ENCODE peak calls at places on chromosomes 1 and 21, in ten cellular contexts. H, D, U, N, X, P, V, T, Z and I are unnamed samples.

GRCh38 chr1:30103708-30104107 is 619.7 kb downstream of the MATN1 start:
- DNase-seq in H (no peak), T (no peak), U (no peak), V (no peak), D (no peak), X (no peak), P (no peak), Z (no peak), N (no peak), I (no peak)

GRCh38 chr1:4527819-4528218 is 126.6 kb upstream of the AJAP1 start:
- DNase-seq in D (no peak), P (no peak), V (no peak), Z (no peak), X (no peak), H (no peak), T (no peak), U (no peak), N (no peak), I (no peak)

GRCh38 chr1:219621047-219621786 is 8.3 kb upstream of the ZC3H11B start:
- DNase-seq in N (no peak), H (no peak), X (no peak), V (no peak), D (no peak), T (no peak), U (no peak), Z (peak), P (no peak), I (no peak)

GRCh38 chr1:205774277-205775014 is 836 bp downstream of the RAB29 start:
- DNase-seq in T (no peak), V (no peak), N (no peak), D (no peak), X (no peak), Z (peak), U (no peak), P (no peak), H (peak), I (peak)

GRCh38 chr1:225977937-225978748 is 21.0 kb downstream of the SDE2 start:
- DNase-seq in H (no peak), D (no peak), P (no peak), Z (no peak), V (no peak), U (no peak), X (no peak), T (peak), N (no peak), I (no peak)

GRCh38 chr1:166197141-166197540 is 30.3 kb upstream of the FAM78B start:
- DNase-seq in U (no peak), P (no peak), Z (no peak), N (peak), V (no peak), H (no peak), T (no peak), D (no peak), X (no peak), I (no peak)

GRCh38 chr1:110425611-110426152 is 18.2 kb upstream of the LAMTOR5 start:
- DNase-seq in Z (no peak), T (peak), H (no peak), U (no peak), X (no peak), V (no peak), N (no peak), D (no peak), P (peak), I (no peak)

GRCh38 chr21:39110431-39110830 is 72.8 kb downstream of the PSMG1 start:
- DNase-seq in T (no peak), Z (no peak), D (no peak), V (no peak), X (no peak), H (no peak), P (no peak), N (no peak), U (no peak), I (no peak)

GRCh38 chr1:70382682-70383081 is 28.2 kb upstream of the ANKRD13C start:
- DNase-seq in V (no peak), D (no peak), N (no peak), U (no peak), T (no peak), X (no peak), P (no peak), Z (no peak), H (no peak), I (no peak)

GRCh38 chr1:232591344-232591743 is 38.6 kb downstream of the SIPA1L2 start:
- DNase-seq in D (no peak), H (no peak), V (no peak), T (no peak), P (no peak), N (peak), Z (no peak), U (no peak), X (no peak), I (no peak)

GRCh38 chr1:94044290-94044790 is 76.6 kb downstream of the ABCA4 start:
- DNase-seq in P (no peak), N (no peak), U (peak), Z (peak), D (no peak), H (peak), V (peak), T (no peak), X (no peak), I (peak)

GRCh38 chr1:162385702-162386101 is 4.2 kb downstream of the C1orf226 start:
- DNase-seq in U (no peak), N (no peak), V (no peak), H (no peak), D (no peak), P (peak), X (no peak), Z (no peak), T (no peak), I (no peak)

GRCh38 chr1:30877205-30877912 is 31.2 kb downstream of the SDC3 start:
- DNase-seq in U (peak), Z (no peak), X (no peak), N (no peak), V (no peak), H (no peak), P (no peak), T (peak), D (no peak), I (peak)

GRCh38 chr1:106439475-106439874 is 617.0 kb upstream of the PRMT6 start:
- DNase-seq in H (no peak), U (no peak), D (no peak), P (no peak), X (no peak), N (no peak), Z (no peak), V (no peak), T (no peak), I (no peak)

GRCh38 chr1:240987928-240988327 is 369.1 kb downstream of the RGS7 start:
- DNase-seq in X (no peak), V (no peak), U (no peak), T (no peak), P (no peak), Z (no peak), H (no peak), D (no peak), N (no peak), I (no peak)

GRCh38 chr1:200802865-200803512 is 64.3 kb downstream of the CAMSAP2 start:
- DNase-seq in D (peak), U (peak), P (peak), T (peak), Z (peak), H (peak), N (peak), V (peak), X (peak), I (peak)

GRCh38 chr1:194076646-194077045 is 890.2 kb upstream of the B3GALT2 start:
- DNase-seq in P (no peak), H (no peak), V (no peak), T (no peak), U (no peak), Z (no peak), D (no peak), N (no peak), X (no peak), I (no peak)

GRCh38 chr21:34869541-34869940 is 179.6 kb downstream of the RUNX1 start:
- DNase-seq in U (no peak), X (no peak), P (no peak), V (no peak), D (no peak), T (no peak), H (no peak), N (peak), Z (no peak), I (no peak)

GRCh38 chr1:72620453-72620852 is 338.1 kb upstream of the NEGR1 start:
- DNase-seq in H (no peak), Z (no peak), P (no peak), X (no peak), U (no peak), V (no peak), D (no peak), T (no peak), N (no peak), I (no peak)

DNA sequence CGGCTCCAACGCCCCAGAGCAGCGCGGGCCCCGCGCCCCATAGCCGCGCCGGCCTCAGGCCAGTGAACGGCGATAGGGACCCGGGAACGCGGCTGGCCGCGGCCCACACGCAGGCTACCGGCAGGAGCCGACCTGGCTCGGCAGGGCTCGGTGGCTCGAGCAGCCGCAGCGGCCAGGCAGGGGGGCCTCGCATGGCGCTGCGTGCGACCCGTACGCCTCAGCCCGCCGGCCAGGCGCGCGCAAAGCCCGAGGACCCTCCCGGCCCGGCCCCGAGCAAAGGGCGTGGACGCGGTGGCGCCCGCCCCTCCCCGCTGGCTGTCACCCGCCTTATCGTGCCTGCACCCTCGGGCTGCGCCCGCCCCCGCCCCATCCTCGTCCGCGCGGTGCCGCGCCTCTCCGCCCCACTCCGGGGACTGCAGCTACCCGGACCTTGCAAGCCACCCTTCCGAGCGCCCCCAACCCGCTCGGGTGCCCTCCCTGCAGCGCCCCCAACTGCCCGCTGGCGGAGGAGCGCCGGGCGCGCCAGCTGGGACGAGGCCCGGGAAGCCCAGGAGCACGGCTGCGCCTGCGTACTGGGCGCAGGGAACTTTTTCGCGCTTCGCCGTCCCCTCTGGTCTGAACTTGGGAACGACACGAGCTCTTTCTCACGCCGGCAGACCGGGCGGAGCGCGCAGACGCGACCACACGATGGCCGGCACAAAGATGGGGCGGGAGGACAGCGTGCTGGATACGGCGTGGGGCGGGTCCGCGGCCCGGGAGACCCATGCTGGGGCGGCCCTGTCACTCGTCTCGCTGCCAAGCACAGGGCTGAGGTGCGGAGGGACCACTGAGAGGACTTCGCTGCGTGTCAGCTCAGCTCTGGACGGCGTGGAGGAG is at the start of gene ABCB10:
- DNase-seq in Z (peak), H (peak), X (peak), U (peak), V (peak), P (peak), D (peak), N (peak), T (peak), I (peak)
- TF ChIP-seq POLR2AphosphoS5 in Z (peak), H (peak), X (no peak), U (peak), V (peak), P (peak), D (peak), N (peak), T (peak), I (peak)

GRCh38 chr1:245876586-245876985 is 630.5 kb downstream of the SMYD3 start:
- DNase-seq in V (no peak), T (no peak), D (no peak), H (no peak), U (no peak), Z (no peak), P (no peak), N (no peak), X (no peak), I (no peak)

GRCh38 chr1:245875581-245876263 is 631.4 kb downstream of the SMYD3 start:
- DNase-seq in X (no peak), N (no peak), U (no peak), H (no peak), P (no peak), T (no peak), Z (no peak), D (no peak), V (no peak), I (no peak)

GRCh38 chr1:245873883-245874671 is 633.0 kb downstream of the SMYD3 start:
- DNase-seq in V (no peak), N (no peak), D (no peak), T (no peak), U (no peak), H (no peak), X (no peak), Z (no peak), P (no peak), I (no peak)

GRCh38 chr1:245873068-245873467 is 634.0 kb downstream of the SMYD3 start:
- DNase-seq in T (no peak), U (no peak), Z (no peak), D (no peak), N (no peak), H (no peak), X (no peak), V (no peak), P (no peak), I (no peak)

GRCh38 chr1:245874942-245875580 is 632.0 kb downstream of the SMYD3 start:
- DNase-seq in P (no peak), V (no peak), U (peak), X (no peak), H (no peak), T (peak), N (no peak), D (no peak), Z (no peak), I (peak)
- H3K27ac ChIP-seq in P (no peak), V (no peak), U (no peak), X (no peak), H (peak), T (no peak), N (peak), D (no peak), Z (no peak), I (peak)

GRCh38 chr1:156241311-156241811 is 623 bp upstream of the BGLAP start:
- DNase-seq in U (no peak), P (no peak), N (no peak), D (no peak), V (no peak), H (peak), Z (no peak), X (no peak), T (no peak), I (no peak)

GRCh38 chr1:156242738-156243137 is 754 bp downstream of the BGLAP start:
- DNase-seq in Z (no peak), U (no peak), V (no peak), H (no peak), N (no peak), X (no peak), T (no peak), P (no peak), D (no peak), I (no peak)

GRCh38 chr1:156244712-156245111 is 2.7 kb downstream of the BGLAP start:
- DNase-seq in X (no peak), P (no peak), V (no peak), Z (no peak), D (no peak), N (no peak), H (peak), T (no peak), U (no peak), I (no peak)

GRCh38 chr1:156244126-156244525 is 2.1 kb downstream of the BGLAP start:
- DNase-seq in X (no peak), P (no peak), Z (no peak), H (peak), U (no peak), D (no peak), T (no peak), N (no peak), V (no peak), I (no peak)

DNA sequence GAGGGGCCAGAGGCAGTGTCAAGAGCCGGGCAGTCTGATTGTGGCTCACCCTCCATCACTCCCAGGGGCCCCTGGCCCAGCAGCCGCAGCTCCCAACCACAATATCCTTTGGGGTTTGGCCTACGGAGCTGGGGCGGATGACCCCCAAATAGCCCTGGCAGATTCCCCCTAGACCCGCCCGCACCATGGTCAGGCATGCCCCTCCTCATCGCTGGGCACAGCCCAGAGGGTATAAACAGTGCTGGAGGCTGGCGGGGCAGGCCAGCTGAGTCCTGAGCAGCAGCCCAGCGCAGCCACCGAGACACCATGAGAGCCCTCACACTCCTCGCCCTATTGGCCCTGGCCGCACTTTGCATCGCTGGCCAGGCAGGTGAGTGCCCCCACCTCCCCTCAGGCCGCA is at the start of gene BGLAP:
- DNase-seq in U (no peak), N (no peak), D (no peak), T (no peak), H (no peak), P (no peak), Z (no peak), X (no peak), V (no peak), I (no peak)
- TF ChIP-seq POLR2A in U (no peak), N (no peak), D (no peak), T (no peak), H (no peak), P (no peak), Z (no peak), X (no peak), V (no peak), I (no peak)

GRCh38 chr1:246155923-246156322 is 351.2 kb downstream of the SMYD3 start:
- DNase-seq in U (no peak), D (no peak), N (no peak), V (no peak), Z (no peak), X (no peak), H (no peak), P (no peak), T (no peak), I (no peak)

GRCh38 chr1:246149543-246149942 is 357.5 kb downstream of the SMYD3 start:
- DNase-seq in V (no peak), N (no peak), P (no peak), X (no peak), H (no peak), Z (no peak), D (no peak), U (no peak), T (no peak), I (no peak)

GRCh38 chr1:246151796-246152434 is 355.2 kb downstream of the SMYD3 start:
- DNase-seq in X (no peak), T (no peak), N (no peak), H (no peak), D (no peak), U (no peak), Z (no peak), P (no peak), V (no peak), I (no peak)

GRCh38 chr1:246153796-246154212 is 353.3 kb downstream of the SMYD3 start:
- DNase-seq in H (no peak), U (no peak), P (no peak), D (peak), Z (no peak), N (no peak), T (no peak), V (no peak), X (no peak), I (no peak)

DNA sequence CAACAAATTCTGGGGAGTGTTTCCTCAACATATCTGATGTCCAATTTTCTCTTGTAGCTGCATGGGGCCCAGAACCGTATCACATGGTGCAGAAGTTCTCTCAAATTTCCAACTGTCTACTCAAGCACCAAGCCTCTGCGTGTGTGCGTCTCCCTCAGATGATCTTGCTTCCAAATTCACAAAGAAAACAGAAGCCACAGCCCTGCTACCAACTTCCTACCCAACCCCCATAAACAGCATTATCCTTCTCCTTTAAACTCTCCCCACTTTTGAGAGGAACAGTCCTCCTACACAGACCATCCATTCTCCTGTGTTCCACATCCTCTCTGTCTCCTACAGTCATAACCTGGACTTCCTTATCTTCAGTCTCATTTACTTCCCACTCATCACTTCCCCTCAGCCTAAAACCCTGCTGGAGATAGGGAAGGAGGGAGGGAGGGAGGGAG is 354.1 kb downstream of the SMYD3 start:
- DNase-seq in V (no peak), Z (no peak), N (no peak), T (no peak), U (no peak), X (no peak), P (no peak), D (no peak), H (no peak), I (no peak)
- TF ChIP-seq POLR2AphosphoS5 in V (no peak), Z (no peak), N (no peak), T (no peak), U (no peak), X (no peak), P (no peak), D (no peak), H (no peak), I (no peak)

GRCh38 chr1:153577138-153577537 is 11.5 kb upstream of the S100A2 start:
- DNase-seq in V (no peak), P (no peak), H (no peak), U (no peak), D (no peak), Z (no peak), X (no peak), N (no peak), T (no peak), I (no peak)
- H3K27ac ChIP-seq in V (no peak), P (no peak), H (no peak), U (no peak), D (no peak), Z (no peak), X (no peak), N (no peak), T (no peak), I (no peak)